ENCODE peak calls at places on chromosomes 11 and 22, in six cellular contexts. F is activated naive CD8-positive, alpha-beta T cell treated with anti-CD3 and anti-CD28 coated beads for 36 hours; X is stimulated activated CD4-positive, alpha-beta T cell treated with anti-CD3 and anti-CD28 coated beads, Interleukin-4, amount 100 ng/mL, for 1 hour; P is ELR; K is ovary; Z is substantia nigra. S is an unnamed sample.

GRCh38 chr11:27505781-27506180 is 788 bp downstream of the LIN7C start:
- DNase-seq in K (no peak), P (peak), X (no peak), F (no peak), Z (no peak), S (no peak)

GRCh38 chr11:2271077-2271326 is 614 bp upstream of the ASCL2 start:
- DNase-seq in Z (no peak), P (no peak), K (no peak), X (no peak), F (peak), S (peak)

GRCh38 chr22:46064236-46064965 is 85.9 kb upstream of the PPARA start:
- DNase-seq in P (no peak), Z (no peak), F (no peak), K (peak), X (no peak), S (peak)

GRCh38 chr22:25645266-25645665 is 80.8 kb downstream of the GRK3 start:
- DNase-seq in K (no peak), X (no peak), Z (no peak), F (no peak), P (no peak), S (no peak)

GRCh38 chr11:26993965-26994446 is at the start of gene FIBIN:
- DNase-seq in F (no peak), P (peak), K (peak), X (no peak), Z (no peak), S (peak)

GRCh38 chr11:119263352-119263940 is 53.5 kb downstream of the MCAM start:
- DNase-seq in K (no peak), P (no peak), Z (no peak), X (no peak), F (no peak), S (no peak)

GRCh38 chr22:43957871-43958270 is 2.6 kb downstream of the SAMM50 start:
- DNase-seq in K (peak), P (peak), F (no peak), X (no peak), Z (no peak), S (no peak)

GRCh38 chr11:21295508-21295907 is 626.1 kb downstream of the NELL1 start:
- DNase-seq in K (no peak), X (no peak), Z (no peak), F (no peak), P (no peak), S (no peak)

GRCh38 chr11:15977116-15977515 is 379.2 kb downstream of the SOX6 start:
- DNase-seq in P (no peak), Z (no peak), F (no peak), X (no peak), K (no peak), S (no peak)

GRCh38 chr11:7551571-7551970 is 37.8 kb downstream of the PPFIBP2 start:
- DNase-seq in X (no peak), Z (no peak), P (peak), K (no peak), F (no peak), S (no peak)

GRCh38 chr22:28799125-28799833 is 1.1 kb downstream of the XBP1 start:
- DNase-seq in P (peak), K (peak), X (no peak), F (peak), Z (no peak), S (peak)

GRCh38 chr11:13118194-13118593 is 109.1 kb downstream of the RASSF10 start:
- DNase-seq in F (no peak), Z (no peak), X (no peak), K (no peak), P (peak), S (no peak)

GRCh38 chr11:90363739-90364138 is 140.9 kb upstream of the CHORDC1 start:
- DNase-seq in P (no peak), F (no peak), K (no peak), Z (no peak), X (no peak), S (no peak)

GRCh38 chr11:125110506-125110905 is 920 bp downstream of the TMEM218 start:
- DNase-seq in F (peak), X (no peak), K (no peak), P (peak), Z (no peak), S (no peak)